ENCODE peak calls at places on chromosomes 7 and 10, in eight cellular contexts. U is thoracic aorta, M is ovary, J is epithelial cell of esophagus, O is BJ, E is Peyer's patch, P is fibroblast of mammary gland, C is B cell. X is an unnamed sample.

GRCh38 chr7:920351-921070 is 34.0 kb downstream of the ADAP1 start:
- DNase-seq in U (no peak), M (no peak), J (no peak), O (no peak), E (peak; percentile 74), P (no peak), C (no peak), X (no peak)

GRCh38 chr10:101354584-101355070 is 662 bp downstream of the BTRC start:
- DNase-seq in U (peak; percentile 10), M (no peak), J (no peak), O (no peak), E (no peak), P (no peak), C (peak; percentile 42), X (no peak)

GRCh38 chr10:97195654-97196212 is 10.0 kb upstream of the SLIT1 start:
- DNase-seq in U (no peak), M (no peak), J (no peak), O (no peak), E (no peak), P (no peak), C (no peak), X (no peak)

GRCh38 chr10:103661198-103661950 is 167.9 kb downstream of the NEURL1 start:
- DNase-seq in U (peak; percentile 52), M (peak; percentile 90), J (no peak), O (peak; percentile 87), E (no peak), P (peak; percentile 95), C (peak; percentile 52), X (peak; percentile 90)

GRCh38 chr10:52650873-52651272 is 121.7 kb downstream of the MBL2 start:
- DNase-seq in U (no peak), M (no peak), J (no peak), O (no peak), E (no peak), P (no peak), C (no peak), X (no peak)

GRCh38 chr7:48511021-48511579 is 339.8 kb downstream of the ABCA13 start:
- DNase-seq in U (no peak), M (no peak), J (peak; percentile 40), O (no peak), E (no peak), P (no peak), C (no peak), X (no peak)

GRCh38 chr7:134954197-134955082 is 31.9 kb upstream of the AGBL3 start:
- DNase-seq in U (no peak), M (no peak), J (peak; percentile 25), O (no peak), E (no peak), P (peak; percentile 69), C (no peak), X (peak; percentile 47)

GRCh38 chr7:84134169-84134568 is 60.4 kb downstream of the SEMA3A start:
- DNase-seq in U (no peak), M (no peak), J (no peak), O (no peak), E (no peak), P (no peak), C (no peak), X (no peak)

GRCh38 chr10:101131962-101132635 is 999 bp downstream of the TLX1 start:
- DNase-seq in U (no peak), M (no peak), J (no peak), O (no peak), E (no peak), P (no peak), C (no peak), X (no peak)

DNA sequence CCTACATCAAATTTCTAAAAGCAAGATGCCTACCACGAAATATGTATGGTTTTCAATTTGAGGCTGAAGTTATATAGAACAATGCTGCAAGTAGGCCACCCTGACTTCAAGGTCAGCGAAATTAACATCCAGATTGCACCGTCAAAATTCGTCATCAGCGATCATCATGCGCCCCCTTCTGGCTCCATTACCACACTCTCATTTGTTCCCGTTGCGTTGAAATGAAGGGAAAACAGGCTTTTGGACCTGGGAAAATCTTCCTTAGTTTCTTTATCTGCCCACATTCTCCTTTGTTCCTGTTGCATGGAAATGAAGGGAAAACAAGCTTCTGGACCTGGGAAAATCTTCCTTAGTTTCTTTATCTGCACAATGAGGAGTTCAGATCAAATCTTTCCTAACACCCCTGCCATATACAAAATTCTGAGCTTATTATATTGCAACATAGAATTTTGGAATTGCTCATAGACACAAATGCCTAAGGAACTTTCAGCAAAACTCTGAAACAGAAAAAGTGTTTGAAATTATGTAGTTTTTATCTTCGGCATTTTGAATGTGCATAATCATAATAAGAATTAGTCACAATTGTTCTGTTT is 98.2 kb upstream of the PRKCQ start:
- DNase-seq in U (no peak), M (peak; percentile 42), J (peak; percentile 59), O (no peak), E (no peak), P (peak; percentile 54), C (peak; percentile 55), X (peak; percentile 28)
- TF ChIP-seq CTCF in U (peak; percentile 56), M (no peak), J (peak; percentile 78), O (peak; percentile 50), E (peak; percentile 67), P (peak; percentile 76), C (peak; percentile 73), X (peak; percentile 76)

GRCh38 chr10:110387983-110388681 is 83.4 kb upstream of the SMNDC1 start:
- DNase-seq in U (no peak), M (no peak), J (no peak), O (peak; percentile 19), E (peak; percentile 28), P (peak; percentile 43), C (no peak), X (peak; percentile 73)

GRCh38 chr10:110389250-110389649 is 84.5 kb upstream of the SMNDC1 start:
- DNase-seq in U (no peak), M (no peak), J (no peak), O (no peak), E (peak; percentile 39), P (peak; percentile 40), C (no peak), X (no peak)

GRCh38 chr10:110387617-110387982 is 82.9 kb upstream of the SMNDC1 start:
- DNase-seq in U (no peak), M (no peak), J (no peak), O (no peak), E (no peak), P (no peak), C (no peak), X (no peak)

GRCh38 chr10:110391541-110391940 is 86.8 kb upstream of the SMNDC1 start:
- DNase-seq in U (no peak), M (no peak), J (no peak), O (no peak), E (peak; percentile 38), P (no peak), C (no peak), X (no peak)

DNA sequence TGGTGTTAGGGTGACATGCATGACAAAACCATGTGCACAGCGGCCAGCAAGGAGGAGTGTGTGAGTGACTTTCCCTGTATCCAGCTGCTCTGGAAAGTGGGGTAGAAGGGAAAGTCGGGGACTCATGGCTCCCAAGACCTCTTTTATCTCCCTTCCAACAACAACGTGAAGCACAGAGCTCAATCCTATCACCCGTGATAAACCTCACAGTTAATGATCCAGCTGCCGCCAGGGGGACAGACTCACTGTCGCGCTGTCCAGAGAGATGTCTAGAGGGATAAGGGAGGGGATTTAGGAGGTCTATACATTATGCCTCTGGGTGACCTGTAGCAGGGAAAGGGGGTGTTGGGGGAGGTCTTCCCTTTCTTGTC is 83.9 kb upstream of the SMNDC1 start:
- DNase-seq in U (no peak), M (no peak), J (no peak), O (no peak), E (peak; percentile 28), P (no peak), C (no peak), X (no peak)
- TF ChIP-seq CTCF in U (no peak), M (no peak), J (no peak), O (peak; percentile 47), E (no peak), P (no peak), C (no peak), X (no peak)

DNA sequence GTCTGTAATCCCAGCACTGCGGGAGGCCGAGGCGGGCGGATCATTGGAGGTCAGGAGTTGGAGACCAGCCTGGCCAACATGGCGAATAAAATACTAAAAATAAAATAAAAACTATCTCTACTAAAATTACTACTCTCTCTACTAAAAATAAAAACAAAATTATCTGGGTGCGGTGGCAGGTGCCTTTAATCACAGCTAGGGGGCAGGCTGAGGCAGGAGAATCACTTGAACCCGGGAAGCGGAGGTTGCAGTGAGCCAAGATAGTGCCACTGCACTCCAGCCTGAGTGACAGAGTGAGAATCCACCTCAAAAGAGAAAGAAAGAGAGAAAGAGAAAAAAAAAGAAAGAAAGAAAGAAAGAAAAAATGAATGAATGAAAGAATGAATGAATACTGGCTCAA is 351.4 kb downstream of the ELMO1 start:
- DNase-seq in U (no peak), M (no peak), J (no peak), O (no peak), E (no peak), P (no peak), C (no peak), X (no peak)
- TF ChIP-seq CTCF in U (no peak), M (no peak), J (no peak), O (no peak), E (no peak), P (no peak), C (peak; percentile 9), X (no peak)

DNA sequence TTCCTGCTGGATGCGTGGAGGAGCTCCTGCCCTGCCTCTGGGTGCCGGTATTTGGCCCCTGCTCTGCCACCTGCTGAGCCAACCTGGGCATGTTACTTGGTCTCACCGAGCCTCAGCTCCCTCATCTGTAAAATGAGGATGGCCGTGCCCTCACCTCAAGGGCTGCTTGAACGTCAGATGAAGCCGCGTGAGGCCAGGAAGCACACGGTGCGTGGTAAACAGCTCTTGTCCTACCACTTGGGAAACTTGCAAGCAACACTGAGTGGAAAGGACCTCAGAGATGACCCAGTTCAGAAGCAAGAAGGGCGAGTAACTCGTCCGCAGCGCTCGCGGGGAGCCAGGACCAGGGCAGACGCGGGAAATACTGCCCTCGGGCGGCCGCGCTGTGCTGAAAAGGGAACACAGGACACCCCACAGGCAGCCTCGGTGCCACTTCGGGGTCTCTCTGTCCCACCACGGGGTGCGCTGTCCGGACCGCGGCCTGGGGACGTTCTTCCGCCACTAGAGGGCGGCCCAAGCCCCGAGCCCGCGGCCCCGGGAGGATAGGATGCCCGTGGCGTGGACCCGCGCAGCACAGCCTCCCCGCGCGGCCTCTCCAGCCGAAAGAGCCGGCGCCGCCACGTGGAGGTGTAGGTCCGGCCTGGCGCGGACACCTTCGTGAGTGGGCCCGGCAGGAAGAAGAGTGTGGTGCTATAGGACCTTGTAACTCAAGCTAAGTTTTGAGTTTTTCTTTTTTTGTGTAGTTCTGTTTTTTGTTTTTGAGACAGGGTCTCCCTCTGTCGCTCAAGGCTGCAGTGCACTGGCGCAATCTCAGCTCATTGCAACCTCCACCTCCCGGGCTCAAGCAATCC is 94.1 kb downstream of the PRKAG2 start:
- DNase-seq in U (no peak), M (peak; percentile 74), J (peak; percentile 29), O (no peak), E (peak; percentile 78), P (peak; percentile 32), C (peak; percentile 81), X (peak; percentile 85)
- TF ChIP-seq CTCF in U (peak; percentile 92), M (peak; percentile 70), J (peak; percentile 63), O (peak; percentile 89), E (peak; percentile 88), P (peak; percentile 47), C (peak; percentile 97), X (peak; percentile 77)

X was measured in GM20000.